ENCODE peak calls at places on chromosome 11, in four cellular contexts. C, K, A and M are unnamed samples.

GRCh38 chr11:129973068-129973467 is 29.6 kb downstream of the PRDM10 start:
- DNase-seq in A (no peak), K (no peak), C (no peak), M (no peak)

GRCh38 chr11:65111537-65112225 is at the start of gene TM7SF2:
- DNase-seq in C (peak), K (peak), A (peak), M (peak)

GRCh38 chr11:64407630-64408029 is 48.7 kb downstream of the RPS6KA4 start:
- DNase-seq in K (no peak), C (no peak), A (no peak), M (no peak)

GRCh38 chr11:15665368-15665871 is 550.7 kb downstream of the INSC start:
- DNase-seq in C (peak), A (peak), K (no peak), M (no peak)

GRCh38 chr11:40825435-40825834 is 634.0 kb downstream of the LRRC4C start:
- DNase-seq in C (no peak), A (no peak), K (no peak), M (no peak)

GRCh38 chr11:31810779-31811647 is at the start of gene PAX6:
- DNase-seq in C (peak), K (peak), A (peak), M (peak)

GRCh38 chr11:107043242-107043991 is 25.1 kb upstream of the GUCY1A2 start:
- DNase-seq in A (peak), C (peak), K (peak), M (peak)

GRCh38 chr11:721913-722811 is 16.1 kb downstream of the EPS8L2 start:
- DNase-seq in A (no peak), K (no peak), C (no peak), M (no peak)

GRCh38 chr11:128692750-128693578 is 908 bp upstream of the FLI1 start:
- DNase-seq in A (peak), K (no peak), C (no peak), M (peak)

GRCh38 chr11:57903441-57904123 is 120.1 kb upstream of the OR9Q1 start:
- DNase-seq in C (peak), A (peak), K (peak), M (no peak)

GRCh38 chr11:61730222-61730994 is 22.0 kb upstream of the MYRF start:
- DNase-seq in C (peak), A (peak), K (no peak), M (no peak)

GRCh38 chr11:111531156-111531555 is 9.4 kb upstream of the LAYN start:
- DNase-seq in C (no peak), A (peak), K (peak), M (no peak)

GRCh38 chr11:63939351-63939920 is 634 bp downstream of the NAA40 start:
- DNase-seq in A (no peak), K (no peak), C (peak), M (no peak)

GRCh38 chr11:35049906-35050531 is 89.0 kb upstream of the CD44 start:
- DNase-seq in C (no peak), A (no peak), K (no peak), M (no peak)

GRCh38 chr11:118896472-118896913 is 12.8 kb downstream of the CXCR5 start:
- DNase-seq in C (no peak), K (no peak), A (no peak), M (no peak)

GRCh38 chr11:57072640-57073039 is 83.9 kb downstream of the OR5AK2 start:
- DNase-seq in K (peak), A (peak), C (no peak), M (peak)